ENCODE peak calls at places on chromosomes 13 and 19, in four cellular contexts. H is MM.1S, I is neural progenitor cell, A is GM23248. N is an unnamed sample.

GRCh38 chr13:33108620-33109019 is 92.4 kb downstream of the KL start:
- DNase-seq in I (no peak), H (no peak), A (peak; percentile 85), N (no peak)

GRCh38 chr13:41837668-41838067 is 123.2 kb downstream of the VWA8 start:
- DNase-seq in H (no peak), A (no peak), I (no peak), N (no peak)

GRCh38 chr13:105035092-105035491 is 1500.4 kb downstream of the EFNB2 start:
- DNase-seq in A (no peak), H (no peak), I (no peak), N (peak; percentile 10)

GRCh38 chr13:60754691-60755090 is 357.7 kb downstream of the TDRD3 start:
- DNase-seq in H (no peak), A (no peak), I (peak; percentile 32), N (no peak)

GRCh38 chr19:4327877-4328242 is 10.8 kb downstream of the STAP2 start:
- DNase-seq in A (no peak), I (no peak), H (no peak), N (no peak)

GRCh38 chr13:41327994-41328778 is 17.1 kb downstream of the NAA16 start:
- DNase-seq in I (no peak), A (no peak), H (no peak), N (no peak)

GRCh38 chr19:46112527-46112926 is 12.0 kb downstream of the IGFL3 start:
- DNase-seq in I (no peak), H (no peak), A (no peak), N (no peak)

GRCh38 chr19:46725859-46726393 is 9.0 kb upstream of the PRKD2 start:
- DNase-seq in A (no peak), H (no peak), I (no peak), N (no peak)

GRCh38 chr13:33434676-33435075 is 149.1 kb upstream of the STARD13 start:
- DNase-seq in H (no peak), A (no peak), I (no peak), N (no peak)

GRCh38 chr13:28622286-28622685 is 36.6 kb upstream of the POMP start:
- DNase-seq in A (no peak), I (no peak), H (no peak), N (no peak)

GRCh38 chr19:34428549-34429285 is 536 bp downstream of the UBA2 start:
- DNase-seq in H (peak; percentile 41), A (peak; percentile 77), I (peak; percentile 61), N (peak; percentile 9)

GRCh38 chr13:46624821-46625220 is 71.9 kb downstream of the LRCH1 start:
- DNase-seq in A (no peak), I (no peak), H (no peak), N (no peak)

GRCh38 chr13:59746291-59746962 is 417.3 kb downstream of the DIAPH3 start:
- DNase-seq in H (peak; percentile 87), I (no peak), A (peak; percentile 87), N (peak; percentile 2)

GRCh38 chr13:40622246-40622645 is 44.2 kb downstream of the FOXO1 start:
- DNase-seq in I (no peak), H (no peak), A (no peak), N (peak; percentile 57)

GRCh38 chr13:111210488-111210887 is 95.4 kb downstream of the ARHGEF7 start:
- DNase-seq in A (peak; percentile 83), H (no peak), I (peak; percentile 45), N (peak; percentile 29)

GRCh38 chr13:103625194-103625593 is 559.0 kb upstream of the SLC10A2 start:
- DNase-seq in I (no peak), H (no peak), A (no peak), N (no peak)

GRCh38 chr19:48415395-48415794 is 21.9 kb downstream of the GRIN2D start:
- DNase-seq in H (peak; percentile 81), A (peak; percentile 89), I (peak; percentile 77), N (peak; percentile 64)

GRCh38 chr13:40146586-40147240 is 491.3 kb downstream of the COG6 start:
- DNase-seq in I (no peak), H (no peak), A (no peak), N (no peak)

GRCh38 chr19:55152017-55152416 is 3.0 kb upstream of the TNNT1 start:
- DNase-seq in H (no peak), I (no peak), A (no peak), N (peak; percentile 39)

GRCh38 chr19:18551631-18552030 is 6.0 kb upstream of the KXD1 start:
- DNase-seq in A (no peak), I (no peak), H (no peak), N (no peak)

GRCh38 chr19:35740423-35741215 is 1.6 kb downstream of the IGFLR1 start:
- DNase-seq in A (peak; percentile 99), H (peak; percentile 97), I (peak; percentile 99), N (peak; percentile 91)

GRCh38 chr13:39433705-39434104 is 169.3 kb downstream of the LHFPL6 start:
- DNase-seq in A (no peak), H (no peak), I (no peak), N (no peak)

GRCh38 chr19:2079865-2080301 is 16.2 kb downstream of the MOB3A start:
- DNase-seq in A (no peak), I (no peak), H (no peak), N (no peak)

GRCh38 chr19:3175761-3176714 is 2.5 kb upstream of the S1PR4 start:
- DNase-seq in A (peak; percentile 89), H (no peak), I (no peak), N (peak; percentile 91)

GRCh38 chr13:30829788-30830637 is 76.1 kb upstream of the MEDAG start:
- DNase-seq in I (no peak), H (no peak), A (no peak), N (peak; percentile 41)

GRCh38 chr13:107271226-107271625 is 703.3 kb upstream of the ARGLU1 start:
- DNase-seq in A (peak; percentile 49), I (peak; percentile 76), H (no peak), N (peak; percentile 29)

GRCh38 chr13:20462533-20462915 is 63.1 kb downstream of the CRYL1 start:
- DNase-seq in I (no peak), H (no peak), A (no peak), N (no peak)

GRCh38 chr13:48645845-48646244 is 7.9 kb upstream of the CYSLTR2 start:
- DNase-seq in H (no peak), I (no peak), A (no peak), N (no peak)

GRCh38 chr13:24700539-24700938 is 20.3 kb downstream of the ATP12A start:
- DNase-seq in A (no peak), I (no peak), H (no peak), N (no peak)

GRCh38 chr19:12783226-12783848 is 7.9 kb upstream of the JUNB start:
- DNase-seq in H (no peak), A (peak; percentile 42), I (no peak), N (no peak)

GRCh38 chr13:108700421-108701170 is 71.2 kb downstream of the MYO16 start:
- DNase-seq in H (no peak), A (no peak), I (no peak), N (peak; percentile 75)

GRCh38 chr13:34432234-34432633 is 509.8 kb upstream of the NBEA start:
- DNase-seq in A (no peak), H (no peak), I (peak; percentile 39), N (no peak)

GRCh38 chr13:34430294-34430693 is 511.8 kb upstream of the NBEA start:
- DNase-seq in I (no peak), A (peak; percentile 49), H (no peak), N (no peak)

GRCh38 chr13:34437873-34438272 is 504.2 kb upstream of the NBEA start:
- DNase-seq in I (no peak), H (no peak), A (no peak), N (no peak)

DNA sequence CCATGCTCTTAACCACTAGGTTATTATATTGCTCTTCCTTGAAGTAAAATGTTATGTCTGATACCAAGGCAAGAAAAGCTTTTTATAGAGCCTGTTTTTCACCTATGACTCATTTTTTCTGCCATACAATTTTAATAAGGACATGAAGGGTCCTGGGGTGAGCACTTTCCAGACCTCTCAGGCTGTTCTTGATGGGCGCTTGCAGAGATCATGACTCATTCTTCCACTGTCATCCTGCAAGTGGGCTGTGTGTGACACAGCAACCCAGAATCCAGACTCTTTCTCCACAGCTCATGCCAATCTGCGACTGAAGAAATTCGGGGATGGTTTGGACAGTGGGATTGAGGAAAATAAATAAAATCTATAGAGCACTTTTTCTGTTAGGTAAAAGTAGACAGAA is 506.7 kb upstream of the NBEA start:
- DNase-seq in A (peak; percentile 63), H (no peak), I (no peak), N (peak; percentile 52)
- TF ChIP-seq EZH2phosphoT487 in A (no peak), H (no peak), I (no peak), N (no peak)

GRCh38 chr19:44795398-44795987 is 13.4 kb upstream of the BCAM start:
- DNase-seq in H (no peak), I (no peak), A (no peak), N (no peak)
- H3F3A ChIP-seq in H (no peaks in the 10 kb centered on the region), I (peaks cover 10% of the 10 kb centered on the region), A (no peaks in the 10 kb centered on the region), N (no peaks in the 10 kb centered on the region)

GRCh38 chr13:44112700-44113329 is 233.1 kb downstream of the LACC1 start:
- DNase-seq in I (no peak), H (no peak), A (no peak), N (no peak)

GRCh38 chr13:44120814-44121505 is 241.3 kb downstream of the LACC1 start:
- DNase-seq in I (no peak), A (no peak), H (no peak), N (no peak)

GRCh38 chr13:44111701-44112100 is 232.0 kb downstream of the LACC1 start:
- DNase-seq in I (no peak), A (no peak), H (no peak), N (no peak)

GRCh38 chr13:44116562-44117315 is 237.0 kb downstream of the LACC1 start:
- DNase-seq in I (no peak), H (no peak), A (no peak), N (no peak)

DNA sequence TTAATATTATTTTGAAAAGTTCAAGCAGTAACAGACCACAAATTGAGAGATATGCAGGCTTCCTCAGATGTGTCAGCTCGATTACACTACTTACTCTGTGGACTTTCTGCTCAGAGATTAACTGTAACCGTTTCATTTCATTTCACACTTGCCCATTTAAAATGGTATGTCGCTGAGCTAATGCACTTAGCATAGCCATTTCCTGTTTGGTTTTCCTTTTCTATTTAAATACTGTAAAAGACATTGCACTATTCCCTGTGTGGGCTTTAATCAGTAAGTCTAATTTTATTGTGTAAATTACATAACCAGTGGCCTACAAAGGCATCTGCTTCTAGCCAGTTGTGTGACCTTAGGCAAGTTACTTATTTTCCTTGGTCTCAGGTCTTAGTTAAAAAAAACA is 237.6 kb downstream of the LACC1 start:
- DNase-seq in A (peak; percentile 29), I (no peak), H (peak; percentile 36), N (no peak)
- H3K9ac ChIP-seq in A (no peak overlapping the region), I (no peak overlapping the region), H (no peak overlapping the region), N (no peak overlapping the region)

GRCh38 chr13:114015608-114016295 is 41.9 kb upstream of the C13orf46 start:
- DNase-seq in H (no peak), A (peak; percentile 86), I (no peak), N (peak; percentile 65)
- TF ChIP-seq EZH2phosphoT487 in H (no peak), A (no peak), I (no peak), N (no peak)

N was measured in PC-3.